ENCODE peak calls at places on chromosomes 13 and 19, in nine cellular contexts. N is ascending aorta, Y is fibroblast of pulmonary artery, Q is transverse colon, V is fibroblast of lung, O is thoracic aorta, B is neural crest cell, S is body of pancreas, E is IMR-90. G is an unnamed sample.
A peak's percentile ranks its signal among the peaks of the same experiment; 100 is the strongest.

GRCh38 chr13:72726721-72727416 is 560 bp downstream of the MZT1 start:
- DNase-seq in N (peak; percentile 66), Y (no peak), Q (peak; percentile 63), V (peak; percentile 24), O (peak; percentile 4), B (no peak), S (peak; percentile 35), E (no peak), G (no peak)

GRCh38 chr13:75180805-75181455 is 301.0 kb downstream of the TBC1D4 start:
- DNase-seq in N (no peak), Y (peak; percentile 39), Q (no peak), V (peak; percentile 78), O (no peak), B (no peak), S (no peak), E (peak; percentile 50), G (no peak)

GRCh38 chr13:75792526-75793187 is 156.5 kb downstream of the LMO7 start:
- DNase-seq in N (no peak), Y (peak; percentile 45), Q (peak; percentile 27), V (peak; percentile 69), O (no peak), B (no peak), S (peak; percentile 20), E (peak; percentile 56), G (no peak)

GRCh38 chr19:47615714-47616113 is 6.8 kb downstream of the BICRA start:
- DNase-seq in N (no peak), Y (no peak), Q (no peak), V (no peak), O (no peak), B (no peak), S (no peak), E (no peak), G (no peak)

GRCh38 chr13:85333511-85333910 is 465.7 kb downstream of the SLITRK6 start:
- DNase-seq in N (no peak), Y (no peak), Q (no peak), V (no peak), O (no peak), B (no peak), S (no peak), E (no peak), G (no peak)

GRCh38 chr19:3668331-3669133 is 31.7 kb downstream of the PIP5K1C start:
- DNase-seq in N (no peak), Y (peak; percentile 40), Q (no peak), V (peak; percentile 51), O (no peak), B (no peak), S (no peak), E (peak; percentile 39), G (no peak)

GRCh38 chr19:30516111-30516510 is 143.9 kb downstream of the ZNF536 start:
- DNase-seq in N (no peak), Y (no peak), Q (no peak), V (no peak), O (no peak), B (no peak), S (no peak), E (no peak), G (no peak)

GRCh38 chr19:55482128-55482961 is 2.6 kb upstream of the NAT14 start:
- DNase-seq in N (no peak), Y (no peak), Q (no peak), V (no peak), O (no peak), B (no peak), S (no peak), E (no peak), G (no peak)

GRCh38 chr13:35988648-35989081 is 142.5 kb downstream of the DCLK1 start:
- DNase-seq in N (no peak), Y (peak; percentile 93), Q (no peak), V (peak; percentile 91), O (no peak), B (no peak), S (no peak), E (no peak), G (no peak)

DNA sequence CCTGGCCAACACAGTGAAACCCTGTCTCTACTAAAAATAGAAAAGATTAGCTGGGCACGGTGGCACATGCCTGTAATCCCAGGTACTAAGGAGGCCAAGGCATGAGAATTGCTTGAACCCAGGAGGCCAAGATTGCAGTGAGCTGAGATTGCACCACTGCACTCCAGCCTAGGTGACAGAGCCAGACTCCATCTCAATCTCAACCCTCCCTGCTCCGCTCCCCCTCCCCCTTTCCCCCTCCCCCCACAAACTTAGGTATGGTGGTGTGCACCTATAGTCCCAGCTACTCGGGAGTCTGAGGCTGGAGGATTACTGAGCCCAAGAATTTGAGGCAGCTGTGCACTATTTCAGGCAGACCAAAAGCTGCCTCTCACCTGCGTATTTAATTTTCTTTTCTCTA is 21.6 kb upstream of the RNF113B start:
- DNase-seq in N (no peak), Y (no peak), Q (no peak), V (no peak), O (no peak), B (no peak), S (no peak), E (no peak), G (no peak)
- TF ChIP-seq CTCF in N (no peak), Y (no peak), Q (no peak), V (no peak), O (no peak), B (no peak), S (no peak), E (no peak), G (no peak)

GRCh38 chr19:39843919-39844793 is 2.0 kb downstream of the FBL start:
- DNase-seq in N (no peak), Y (peak; percentile 73), Q (no peak), V (peak; percentile 32), O (no peak), B (no peak), S (no peak), E (peak; percentile 58), G (no peak)
- TF ChIP-seq CTCF in N (peak; percentile 47), Y (peak; percentile 74), Q (peak; percentile 56), V (peak; percentile 71), O (peak; percentile 53), B (peak; percentile 79), S (peak; percentile 63), E (peak; percentile 76), G (peak; percentile 64)

DNA sequence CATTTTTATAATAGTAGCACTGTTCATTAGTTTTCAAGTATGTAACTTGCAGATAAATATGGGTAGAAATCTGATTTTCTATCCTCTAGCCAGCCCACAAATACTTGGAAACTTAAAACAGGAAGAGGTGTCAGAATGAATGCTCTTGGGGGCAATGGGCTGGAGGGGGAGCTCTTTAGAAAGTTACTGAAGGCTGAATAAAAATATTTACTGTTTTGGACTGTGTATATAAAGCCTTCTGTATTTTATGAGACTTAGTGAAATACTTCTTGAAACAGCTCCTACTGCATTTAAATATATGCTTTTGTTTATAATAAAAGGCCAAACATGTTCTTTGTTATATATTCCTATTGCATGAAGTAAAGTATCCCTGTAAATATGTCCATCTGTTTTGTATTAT is 138.8 kb downstream of the RGCC start:
- DNase-seq in N (no peak), Y (peak; percentile 56), Q (no peak), V (peak; percentile 43), O (no peak), B (no peak), S (no peak), E (peak; percentile 20), G (no peak)
- TF ChIP-seq CTCF in N (no peak), Y (peak; percentile 40), Q (no peak), V (peak; percentile 14), O (no peak), B (no peak), S (no peak), E (peak; percentile 19), G (no peak)

DNA sequence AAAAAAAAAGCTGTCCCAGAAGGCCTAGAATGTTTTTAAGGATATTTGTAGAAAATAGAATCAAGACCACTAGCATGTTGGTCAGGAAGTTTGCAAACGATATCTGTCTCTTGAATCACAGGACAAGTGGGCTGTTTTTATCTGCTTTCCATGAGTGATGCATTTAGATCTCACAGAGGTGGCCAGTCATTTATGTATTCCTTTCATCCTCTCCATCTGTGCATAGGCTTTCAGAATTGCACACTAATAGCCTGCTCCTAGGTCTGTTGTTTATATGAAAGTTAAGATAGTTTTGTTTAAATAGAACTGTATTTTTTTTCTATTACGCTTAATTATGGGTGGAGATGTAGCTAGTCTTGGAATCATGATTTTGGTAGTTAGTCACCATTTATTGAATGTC is 289.5 kb downstream of the SHISA2 start:
- DNase-seq in N (no peak), Y (no peak), Q (no peak), V (no peak), O (no peak), B (no peak), S (no peak), E (no peak), G (no peak)
- TF ChIP-seq CTCF in N (no peak), Y (no peak), Q (no peak), V (no peak), O (no peak), B (no peak), S (no peak), E (no peak), G (no peak)

GRCh38 chr13:37769545-37769944 is 100.0 kb downstream of the TRPC4 start:
- DNase-seq in N (no peak), Y (no peak), Q (no peak), V (no peak), O (no peak), B (no peak), S (no peak), E (no peak), G (no peak)

DNA sequence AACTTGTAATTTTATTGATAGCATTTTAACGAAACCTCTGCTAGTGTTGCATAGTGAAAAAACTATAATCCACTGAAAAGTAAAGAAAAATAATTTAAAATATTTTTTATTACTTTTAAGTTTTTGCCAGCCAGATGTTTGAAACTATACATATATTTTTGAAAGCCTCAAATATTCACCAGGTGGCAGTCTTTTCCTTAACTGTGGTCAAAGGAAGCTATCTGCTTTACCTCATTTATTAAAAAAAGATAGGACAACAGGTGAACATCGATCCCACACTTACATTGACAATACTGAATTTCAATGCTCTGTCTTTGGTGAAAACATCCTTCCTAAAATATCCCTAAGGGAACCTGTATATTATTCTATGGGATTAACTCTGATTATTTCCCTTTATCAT is 100.5 kb downstream of the TRPC4 start:
- DNase-seq in N (no peak), Y (peak; percentile 26), Q (no peak), V (no peak), O (no peak), B (no peak), S (no peak), E (no peak), G (no peak)
- TF ChIP-seq CTCF in N (no peak), Y (peak; percentile 31), Q (no peak), V (peak; percentile 21), O (no peak), B (peak; percentile 63), S (peak; percentile 34), E (no peak), G (peak; percentile 28)

DNA sequence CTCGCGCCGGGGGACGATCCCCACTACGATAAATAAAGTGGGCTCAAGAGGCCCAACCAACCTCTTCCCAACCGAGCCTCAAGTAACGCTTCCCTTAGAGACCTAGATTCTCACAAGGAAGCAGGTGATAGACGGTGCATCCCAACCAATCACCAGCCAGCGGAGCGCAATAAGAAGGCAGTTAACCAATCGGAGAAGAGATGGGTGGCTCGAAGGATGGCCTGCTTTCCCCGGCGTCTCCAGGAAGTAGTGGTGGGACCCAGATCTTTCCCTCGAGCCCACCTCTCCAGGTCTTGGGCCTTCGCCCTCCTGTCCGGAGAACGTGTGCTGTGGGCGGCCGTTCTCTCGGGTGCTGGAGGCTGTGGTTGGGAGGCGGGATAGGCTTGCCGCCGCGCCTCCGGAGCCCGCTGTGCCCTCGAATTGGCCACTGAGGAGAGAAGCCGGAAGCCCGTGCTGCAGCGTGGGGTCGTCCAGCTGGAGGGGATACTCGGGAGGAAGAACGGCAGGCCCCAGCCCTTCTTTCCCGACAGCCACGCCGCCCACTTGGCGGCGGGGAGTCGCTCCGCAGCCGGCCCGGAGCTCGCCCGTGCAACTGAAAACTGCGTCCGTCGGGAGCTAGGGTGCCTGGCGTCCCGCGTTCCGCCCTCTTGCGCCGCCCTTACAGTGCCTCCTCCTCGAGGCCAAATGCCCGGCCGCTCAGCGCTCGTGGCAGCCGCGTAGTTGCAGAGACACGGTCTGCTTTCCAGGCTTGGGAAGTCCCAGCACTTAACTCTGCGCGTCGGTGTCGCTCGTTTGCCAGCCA is at the start of gene RNF6:
- DNase-seq in N (peak; percentile 98), Y (peak; percentile 99), Q (peak; percentile 94), V (peak; percentile 100), O (peak; percentile 90), B (peak; percentile 73), S (peak; percentile 97), E (peak; percentile 99), G (peak; percentile 83)
- TF ChIP-seq CTCF in N (no peak), Y (no peak), Q (no peak), V (no peak), O (no peak), B (no peak), S (peak; percentile 30), E (no peak), G (no peak)

G was measured in D721Med.